ENCODE peak calls at places on chromosomes 1 and 21, in nine cellular contexts. H is choroid plexus epithelial cell; O is stimulated activated CD8-positive, alpha-beta memory T cell treated with anti-CD3 and anti-CD28 coated beads, Interleukin-4, amount 100 ng/mL, for 1 hour; V is ascending aorta; W is NCI-H1694; N is HT1080; D is stimulated activated CD4-positive, alpha-beta T cell treated with anti-CD3 and anti-CD28 coated beads, Interleukin-2, amount 100 ng/mL, for 24 hours; I is RWPE1; K is HEK293T. G is an unnamed sample.

GRCh38 chr1:1351511-1352427 is 2.6 kb upstream of the DVL1 start:
- DNase-seq in H (no peak), O (no peak), V (no peak), W (no peak), N (no peak), D (no peak), I (no peak), K (no peak), G (no peak)

GRCh38 chr1:147569587-147570241 is 28.4 kb downstream of the BCL9 start:
- DNase-seq in H (no peak), O (no peak), V (no peak), W (no peak), N (no peak), D (no peak), I (no peak), K (no peak), G (no peak)

GRCh38 chr1:69492286-69492685 is 75.4 kb upstream of the LRRC7 start:
- DNase-seq in H (peak), O (no peak), V (no peak), W (no peak), N (no peak), D (no peak), I (no peak), K (no peak), G (no peak)

GRCh38 chr1:168112673-168113305 is 23.9 kb downstream of the GPR161 start:
- DNase-seq in H (peak), O (no peak), V (no peak), W (peak), N (peak), D (peak), I (peak), K (peak), G (peak)

GRCh38 chr1:94090761-94091160 is 30.2 kb downstream of the ABCA4 start:
- DNase-seq in H (no peak), O (no peak), V (no peak), W (no peak), N (no peak), D (no peak), I (no peak), K (no peak), G (no peak)

GRCh38 chr21:46247699-46248460 is 19.3 kb upstream of the LSS start:
- DNase-seq in H (no peak), O (no peak), V (no peak), W (no peak), N (no peak), D (no peak), I (no peak), K (no peak), G (no peak)

GRCh38 chr1:206921772-206922265 is at the start of gene FCMR:
- DNase-seq in H (peak), O (no peak), V (no peak), W (no peak), N (no peak), D (no peak), I (no peak), K (no peak), G (no peak)

GRCh38 chr1:230591676-230592075 is 50.6 kb upstream of the COG2 start:
- DNase-seq in H (no peak), O (no peak), V (no peak), W (no peak), N (no peak), D (no peak), I (no peak), K (no peak), G (no peak)

GRCh38 chr1:13813398-13814012 is 113.5 kb downstream of the PRDM2 start:
- DNase-seq in H (peak), O (peak), V (no peak), W (no peak), N (no peak), D (peak), I (no peak), K (peak), G (peak)

GRCh38 chr1:207659545-207660148 is 14.7 kb downstream of the CR1L start:
- DNase-seq in H (no peak), O (no peak), V (no peak), W (no peak), N (no peak), D (no peak), I (no peak), K (no peak), G (no peak)

GRCh38 chr1:89980605-89981004 is 14.3 kb upstream of the ZNF326 start:
- DNase-seq in H (peak), O (no peak), V (no peak), W (no peak), N (no peak), D (no peak), I (no peak), K (peak), G (no peak)

GRCh38 chr1:151199860-151200581 is 1.7 kb downstream of the PIP5K1A start:
- DNase-seq in H (peak), O (no peak), V (no peak), W (no peak), N (peak), D (peak), I (peak), K (no peak), G (peak)

GRCh38 chr1:203447147-203447546 is 28.5 kb upstream of the PRELP start:
- DNase-seq in H (no peak), O (no peak), V (no peak), W (no peak), N (no peak), D (no peak), I (no peak), K (no peak), G (no peak)

GRCh38 chr21:14120091-14120734 is 90.5 kb downstream of the LIPI start:
- DNase-seq in H (peak), O (no peak), V (no peak), W (peak), N (peak), D (peak), I (peak), K (peak), G (no peak)

GRCh38 chr1:179933219-179933618 is 21.4 kb upstream of the CEP350 start:
- DNase-seq in H (no peak), O (no peak), V (no peak), W (no peak), N (no peak), D (no peak), I (no peak), K (no peak), G (no peak)

GRCh38 chr1:192376387-192376786 is 59.6 kb downstream of the RGS21 start:
- DNase-seq in H (no peak), O (no peak), V (no peak), W (no peak), N (no peak), D (no peak), I (no peak), K (no peak), G (no peak)

GRCh38 chr1:155458111-155458510 is 104.5 kb downstream of the ASH1L start:
- DNase-seq in H (no peak), O (no peak), V (no peak), W (no peak), N (no peak), D (no peak), I (no peak), K (no peak), G (no peak)

GRCh38 chr1:244241438-244241837 is 190.4 kb downstream of the ZBTB18 start:
- DNase-seq in H (no peak), O (no peak), V (no peak), W (no peak), N (no peak), D (no peak), I (no peak), K (no peak), G (no peak)

GRCh38 chr1:224683981-224684380 is 67.9 kb downstream of the CNIH3 start:
- DNase-seq in H (no peak), O (no peak), V (no peak), W (peak), N (no peak), D (no peak), I (no peak), K (no peak), G (no peak)

GRCh38 chr1:10615932-10616671 is 141.4 kb downstream of the PEX14 start:
- DNase-seq in H (no peak), O (no peak), V (no peak), W (no peak), N (no peak), D (no peak), I (no peak), K (no peak), G (no peak)

GRCh38 chr1:17538428-17539130 is 919 bp upstream of the ARHGEF10L start:
- DNase-seq in H (no peak), O (no peak), V (peak), W (no peak), N (no peak), D (no peak), I (no peak), K (peak), G (no peak)